ENCODE peak calls at places on chromosomes 3 and 15, in four cellular contexts. One of them, this sample, is unnamed.

GRCh38 chr3:174318146-174318545 is 541.0 kb upstream of the NAALADL2 start:
- DNase-seq in neural progenitor cell: peak; percentile 3
- DNase-seq in PC-3: no peak
- DNase-seq in mesenchymal stem cell: no peak
- DNase-seq in this sample: no peak

GRCh38 chr3:138356666-138357409 is 8.5 kb downstream of the MRAS start:
- DNase-seq in mesenchymal stem cell: no peak
- DNase-seq in neural progenitor cell: no peak
- DNase-seq in PC-3: no peak
- DNase-seq in this sample: no peak

GRCh38 chr3:133474251-133474801 is 74.5 kb downstream of the BFSP2 start:
- DNase-seq in mesenchymal stem cell: peak; percentile 31
- DNase-seq in PC-3: no peak
- DNase-seq in neural progenitor cell: peak; percentile 59
- DNase-seq in this sample: no peak

GRCh38 chr3:133926736-133927542 is 31.3 kb upstream of the RAB6B start:
- DNase-seq in PC-3: no peak
- DNase-seq in neural progenitor cell: peak; percentile 54
- DNase-seq in mesenchymal stem cell: peak; percentile 5
- DNase-seq in this sample: peak; percentile 79

GRCh38 chr3:42673082-42673481 is 12.3 kb upstream of the KLHL40 start:
- DNase-seq in mesenchymal stem cell: no peak
- DNase-seq in neural progenitor cell: no peak
- DNase-seq in PC-3: no peak
- DNase-seq in this sample: no peak

GRCh38 chr3:57158813-57159678 is 6.1 kb downstream of the IL17RD start:
- DNase-seq in mesenchymal stem cell: peak; percentile 15
- DNase-seq in neural progenitor cell: peak; percentile 84
- DNase-seq in PC-3: peak; percentile 91
- DNase-seq in this sample: no peak

GRCh38 chr3:4994144-4994730 is 15.0 kb downstream of the BHLHE40 start:
- DNase-seq in mesenchymal stem cell: peak; percentile 85
- DNase-seq in PC-3: peak; percentile 67
- DNase-seq in neural progenitor cell: no peak
- DNase-seq in this sample: peak; percentile 79

GRCh38 chr15:31280037-31280830 is 46.4 kb upstream of the KLF13 start:
- DNase-seq in mesenchymal stem cell: no peak
- DNase-seq in PC-3: no peak
- DNase-seq in neural progenitor cell: no peak
- DNase-seq in this sample: peak; percentile 66

GRCh38 chr3:194003128-194004057 is 132.6 kb upstream of the HES1 start:
- DNase-seq in mesenchymal stem cell: peak; percentile 99
- DNase-seq in neural progenitor cell: peak; percentile 77
- DNase-seq in PC-3: peak; percentile 90
- DNase-seq in this sample: peak; percentile 96

GRCh38 chr3:53796161-53796560 is 50.1 kb downstream of the CHDH start:
- DNase-seq in mesenchymal stem cell: no peak
- DNase-seq in PC-3: no peak
- DNase-seq in neural progenitor cell: peak; percentile 21
- DNase-seq in this sample: no peak

GRCh38 chr3:158050461-158050860 is 55.8 kb downstream of the SHOX2 start:
- DNase-seq in PC-3: no peak
- DNase-seq in neural progenitor cell: no peak
- DNase-seq in mesenchymal stem cell: peak; percentile 8
- DNase-seq in this sample: no peak

GRCh38 chr3:67509471-67510075 is 144.8 kb downstream of the SUCLG2 start:
- DNase-seq in neural progenitor cell: no peak
- DNase-seq in mesenchymal stem cell: peak; percentile 7
- DNase-seq in PC-3: no peak
- DNase-seq in this sample: peak; percentile 39

GRCh38 chr15:45326776-45327175 is 51.6 kb downstream of the GATM start:
- DNase-seq in PC-3: no peak
- DNase-seq in neural progenitor cell: no peak
- DNase-seq in mesenchymal stem cell: no peak
- DNase-seq in this sample: no peak

DNA sequence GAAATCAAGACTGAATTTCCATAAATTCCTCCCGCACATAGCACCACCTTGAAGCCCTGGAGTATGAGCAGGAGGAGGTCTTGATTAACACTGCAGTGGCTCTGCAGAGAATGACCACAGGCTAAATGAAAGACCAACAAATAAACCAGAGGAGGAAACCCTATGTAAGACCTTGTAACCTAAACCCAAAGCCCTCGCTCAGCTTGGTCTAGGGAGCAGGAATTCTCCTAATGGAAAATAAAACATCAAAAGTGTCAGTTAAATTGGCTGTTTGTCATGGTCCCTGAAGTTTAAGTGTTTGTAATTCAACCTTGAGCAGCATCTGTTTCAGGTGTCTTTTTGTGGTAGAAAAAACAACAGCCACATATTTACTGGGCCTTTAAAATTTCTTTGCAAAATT is 9.2 kb upstream of the UBE2Q2 start:
- DNase-seq in neural progenitor cell: no peak
- DNase-seq in PC-3: no peak
- DNase-seq in mesenchymal stem cell: no peak
- DNase-seq in this sample: no peak
- H2AFZ ChIP-seq in neural progenitor cell: no peak overlapping the region
- H2AFZ ChIP-seq in PC-3: no peak overlapping the region
- H2AFZ ChIP-seq in mesenchymal stem cell: no peak overlapping the region
- H2AFZ ChIP-seq in this sample: no peak overlapping the region

DNA sequence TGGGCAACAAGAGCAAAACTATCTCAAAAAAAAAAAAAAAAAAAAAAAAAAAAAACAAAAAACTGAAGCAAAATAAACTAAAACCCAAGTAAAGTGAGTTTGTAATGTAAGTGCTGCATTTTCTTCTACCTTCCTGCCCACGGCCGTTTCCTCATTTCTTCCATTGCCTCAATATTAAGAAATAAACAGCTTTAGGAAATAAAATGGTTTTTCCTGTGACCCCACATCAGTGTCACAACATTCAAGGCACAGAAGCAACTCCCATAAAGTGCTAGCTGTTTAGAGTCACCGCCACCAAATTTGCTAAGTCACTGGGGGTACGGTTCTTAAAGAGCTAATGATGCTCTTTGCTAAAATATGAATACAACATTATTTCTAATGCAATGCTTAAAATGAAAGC is 3.3 kb downstream of the PKM start:
- DNase-seq in PC-3: peak; percentile 23
- DNase-seq in mesenchymal stem cell: peak; percentile 51
- DNase-seq in neural progenitor cell: no peak
- DNase-seq in this sample: no peak
- H3K4me2 ChIP-seq in PC-3: peak overlapping the region; percentile 89
- H3K4me2 ChIP-seq in mesenchymal stem cell: peak overlapping the region; percentile 80
- H3K4me2 ChIP-seq in neural progenitor cell: peak overlapping the region; percentile 98
- H3K4me2 ChIP-seq in this sample: peak overlapping the region; percentile 98

DNA sequence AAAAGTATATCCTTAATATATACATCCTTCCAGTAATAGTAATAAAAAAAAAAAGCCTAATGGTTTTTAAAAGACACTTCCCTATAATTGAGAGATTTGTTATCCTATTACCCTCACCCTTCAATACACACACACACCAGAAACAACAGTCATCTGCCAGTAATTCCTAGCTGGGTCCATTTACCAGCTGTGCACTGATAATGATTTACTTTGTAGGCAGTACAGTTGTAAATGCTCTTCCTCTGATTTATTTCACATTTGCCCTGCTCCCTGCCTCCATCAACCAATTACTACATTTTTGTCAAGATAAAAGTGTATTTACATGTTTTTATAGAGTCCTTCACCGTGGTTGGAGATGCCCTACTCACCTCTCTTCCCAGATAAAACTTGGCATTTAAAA is 12.4 kb downstream of the TPM1 start:
- DNase-seq in neural progenitor cell: no peak
- DNase-seq in mesenchymal stem cell: peak; percentile 48
- DNase-seq in PC-3: no peak
- DNase-seq in this sample: no peak
- H3K27ac ChIP-seq in neural progenitor cell: peak overlapping the region; percentile 53
- H3K27ac ChIP-seq in mesenchymal stem cell: peak overlapping the region; percentile 62
- H3K27ac ChIP-seq in PC-3: no peak overlapping the region
- H3K27ac ChIP-seq in this sample: peak overlapping the region; percentile 75

DNA sequence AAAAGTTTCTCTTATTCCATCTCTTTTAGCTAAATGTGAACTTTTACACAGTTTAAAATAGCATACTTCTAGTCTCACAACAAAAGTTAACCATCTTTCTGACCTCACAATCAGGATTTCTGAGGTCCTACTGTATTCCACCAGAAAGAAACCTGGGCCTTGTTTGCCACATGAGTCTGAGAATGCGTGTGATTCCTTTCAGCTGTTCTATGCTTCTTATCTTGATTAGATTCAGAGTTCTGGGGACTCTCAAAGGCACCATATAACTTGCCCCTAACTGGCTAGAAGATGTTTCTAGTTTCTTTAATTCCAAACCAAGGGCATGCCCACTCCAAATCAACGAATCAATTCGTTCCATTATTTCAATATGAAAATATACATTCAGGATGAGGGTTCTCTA is 131.1 kb downstream of the ATP8B4 start:
- DNase-seq in PC-3: no peak
- DNase-seq in neural progenitor cell: no peak
- DNase-seq in mesenchymal stem cell: no peak
- DNase-seq in this sample: no peak
- H2AFZ ChIP-seq in PC-3: no peak overlapping the region
- H2AFZ ChIP-seq in neural progenitor cell: peak overlapping the region; percentile 45
- H2AFZ ChIP-seq in mesenchymal stem cell: no peak overlapping the region
- H2AFZ ChIP-seq in this sample: peak overlapping the region; percentile 66

GRCh38 chr3:14297305-14297704 is 105.1 kb upstream of the SLC6A6 start:
- DNase-seq in mesenchymal stem cell: no peak
- DNase-seq in neural progenitor cell: no peak
- DNase-seq in PC-3: no peak
- DNase-seq in this sample: peak; percentile 19
- H3K4me2 ChIP-seq in mesenchymal stem cell: no peak overlapping the region
- H3K4me2 ChIP-seq in neural progenitor cell: no peak overlapping the region
- H3K4me2 ChIP-seq in PC-3: no peak overlapping the region
- H3K4me2 ChIP-seq in this sample: no peak overlapping the region

GRCh38 chr3:177213806-177214528 is 16.7 kb upstream of the TBL1XR1 start:
- DNase-seq in mesenchymal stem cell: no peak
- DNase-seq in neural progenitor cell: no peak
- DNase-seq in PC-3: no peak
- DNase-seq in this sample: peak; percentile 86

GRCh38 chr3:177211503-177212277 is 14.4 kb upstream of the TBL1XR1 start:
- DNase-seq in neural progenitor cell: no peak
- DNase-seq in PC-3: peak; percentile 48
- DNase-seq in mesenchymal stem cell: no peak
- DNase-seq in this sample: no peak

GRCh38 chr3:177210744-177211502 is 13.6 kb upstream of the TBL1XR1 start:
- DNase-seq in PC-3: no peak
- DNase-seq in mesenchymal stem cell: no peak
- DNase-seq in neural progenitor cell: no peak
- DNase-seq in this sample: no peak

GRCh38 chr3:177212756-177213155 is 15.5 kb upstream of the TBL1XR1 start:
- DNase-seq in mesenchymal stem cell: no peak
- DNase-seq in PC-3: no peak
- DNase-seq in neural progenitor cell: no peak
- DNase-seq in this sample: no peak

GRCh38 chr3:177212278-177212610 is 15.0 kb upstream of the TBL1XR1 start:
- DNase-seq in neural progenitor cell: no peak
- DNase-seq in mesenchymal stem cell: no peak
- DNase-seq in PC-3: no peak
- DNase-seq in this sample: no peak
- H3K27ac ChIP-seq in neural progenitor cell: no peak overlapping the region
- H3K27ac ChIP-seq in mesenchymal stem cell: no peak overlapping the region
- H3K27ac ChIP-seq in PC-3: no peak overlapping the region
- H3K27ac ChIP-seq in this sample: no peak overlapping the region

DNA sequence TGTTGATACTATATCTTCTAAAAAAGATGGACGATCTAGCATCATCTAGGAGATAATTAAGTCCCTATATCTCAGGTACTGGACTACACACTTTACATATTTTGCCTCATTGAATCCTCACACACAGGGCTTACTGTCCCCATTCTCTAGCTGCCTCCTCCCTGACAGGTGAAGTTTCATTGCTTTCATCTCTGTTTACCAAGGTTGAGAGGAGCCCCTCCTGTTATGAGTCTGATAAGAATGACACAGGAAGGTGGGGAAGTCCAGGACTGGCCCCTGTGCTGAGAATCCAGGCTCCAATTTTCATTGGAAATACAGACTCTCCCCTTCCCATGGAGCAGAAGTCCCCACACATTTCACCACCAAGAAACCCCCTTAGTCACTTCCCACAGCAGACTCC is 105.2 kb downstream of the XXYLT1 start:
- DNase-seq in PC-3: no peak
- DNase-seq in mesenchymal stem cell: no peak
- DNase-seq in neural progenitor cell: no peak
- DNase-seq in this sample: no peak
- H2AFZ ChIP-seq in PC-3: no peak overlapping the region
- H2AFZ ChIP-seq in mesenchymal stem cell: no peak overlapping the region
- H2AFZ ChIP-seq in neural progenitor cell: no peak overlapping the region
- H2AFZ ChIP-seq in this sample: no peak overlapping the region

DNA sequence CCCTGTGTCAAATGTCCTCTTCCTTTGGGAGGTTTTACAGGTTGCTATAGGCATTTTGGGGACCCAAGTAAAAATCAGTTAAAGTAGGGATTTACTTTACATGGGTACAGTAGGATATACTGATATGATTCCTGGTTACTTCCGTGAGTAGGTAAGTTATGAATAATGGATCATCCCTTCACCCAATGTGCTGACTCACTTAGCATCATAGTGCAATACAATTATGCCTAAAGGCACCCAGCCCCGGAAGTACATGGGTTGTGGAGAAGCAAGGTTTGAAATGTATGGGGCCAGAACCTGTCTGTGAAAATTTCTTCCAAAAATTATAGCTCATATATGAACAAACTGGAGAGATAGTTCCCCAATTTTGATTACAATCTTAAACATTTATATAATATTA is 64.0 kb downstream of the GLB1 start:
- DNase-seq in PC-3: peak; percentile 95
- DNase-seq in mesenchymal stem cell: no peak
- DNase-seq in neural progenitor cell: no peak
- DNase-seq in this sample: no peak
- H3K4me2 ChIP-seq in PC-3: peak overlapping the region; percentile 45
- H3K4me2 ChIP-seq in mesenchymal stem cell: no peak overlapping the region
- H3K4me2 ChIP-seq in neural progenitor cell: no peak overlapping the region
- H3K4me2 ChIP-seq in this sample: no peak overlapping the region

GRCh38 chr15:51735611-51736010 is 1.8 kb downstream of the LYSMD2 start:
- DNase-seq in neural progenitor cell: no peak
- DNase-seq in PC-3: no peak
- DNase-seq in mesenchymal stem cell: no peak
- DNase-seq in this sample: no peak
- H3K27ac ChIP-seq in neural progenitor cell: no peak overlapping the region
- H3K27ac ChIP-seq in PC-3: no peak overlapping the region
- H3K27ac ChIP-seq in mesenchymal stem cell: no peak overlapping the region
- H3K27ac ChIP-seq in this sample: no peak overlapping the region

This sample was measured in osteoblast.